ENCODE peak calls at places on chromosomes 4 and X, in ten cellular contexts. One of them, this sample, is unnamed.

GRCh38 chr4:158067646-158068045 is 105.2 kb downstream of the GASK1B start:
- DNase-seq in cardiac fibroblast: no peak
- DNase-seq in psoas muscle: no peak
- DNase-seq in breast epithelium: no peak
- DNase-seq in fibroblast of pulmonary artery: no peak
- DNase-seq in MM.1S: no peak
- DNase-seq in stomach: no peak
- DNase-seq in A549: no peak
- DNase-seq in tibial nerve: no peak
- DNase-seq in testis: no peak
- DNase-seq in this sample: no peak

GRCh38 chrX:52368368-52369055 is at the start of gene XAGE2:
- DNase-seq in cardiac fibroblast: no peak
- DNase-seq in psoas muscle: no peak
- DNase-seq in breast epithelium: no peak
- DNase-seq in fibroblast of pulmonary artery: no peak
- DNase-seq in MM.1S: no peak
- DNase-seq in stomach: no peak
- DNase-seq in A549: no peak
- DNase-seq in tibial nerve: no peak
- DNase-seq in testis: no peak
- DNase-seq in this sample: no peak

GRCh38 chrX:53714580-53715335 is 28.2 kb upstream of the HUWE1 start:
- DNase-seq in cardiac fibroblast: peak
- DNase-seq in psoas muscle: no peak
- DNase-seq in breast epithelium: peak
- DNase-seq in fibroblast of pulmonary artery: peak
- DNase-seq in MM.1S: no peak
- DNase-seq in stomach: peak
- DNase-seq in A549: no peak
- DNase-seq in tibial nerve: no peak
- DNase-seq in testis: no peak
- DNase-seq in this sample: peak

GRCh38 chr4:139557506-139558110 is 1.6 kb upstream of the SETD7 start:
- DNase-seq in cardiac fibroblast: no peak
- DNase-seq in psoas muscle: no peak
- DNase-seq in breast epithelium: no peak
- DNase-seq in fibroblast of pulmonary artery: no peak
- DNase-seq in MM.1S: no peak
- DNase-seq in stomach: peak
- DNase-seq in A549: no peak
- DNase-seq in tibial nerve: no peak
- DNase-seq in testis: no peak
- DNase-seq in this sample: no peak

GRCh38 chrX:133531012-133531411 is 115.7 kb upstream of the GPC4 start:
- DNase-seq in cardiac fibroblast: no peak
- DNase-seq in psoas muscle: no peak
- DNase-seq in breast epithelium: no peak
- DNase-seq in fibroblast of pulmonary artery: no peak
- DNase-seq in MM.1S: no peak
- DNase-seq in stomach: no peak
- DNase-seq in A549: no peak
- DNase-seq in tibial nerve: no peak
- DNase-seq in testis: no peak
- DNase-seq in this sample: no peak

GRCh38 chr4:6113641-6114040 is 86.7 kb downstream of the JAKMIP1 start:
- DNase-seq in cardiac fibroblast: no peak
- DNase-seq in psoas muscle: no peak
- DNase-seq in breast epithelium: no peak
- DNase-seq in fibroblast of pulmonary artery: no peak
- DNase-seq in MM.1S: no peak
- DNase-seq in stomach: peak
- DNase-seq in A549: no peak
- DNase-seq in tibial nerve: no peak
- DNase-seq in testis: no peak
- DNase-seq in this sample: no peak

GRCh38 chr4:5751918-5752802 is 41.2 kb downstream of the EVC start:
- DNase-seq in cardiac fibroblast: peak
- DNase-seq in psoas muscle: no peak
- DNase-seq in breast epithelium: no peak
- DNase-seq in fibroblast of pulmonary artery: peak
- DNase-seq in MM.1S: no peak
- DNase-seq in stomach: no peak
- DNase-seq in A549: no peak
- DNase-seq in tibial nerve: no peak
- DNase-seq in testis: no peak
- DNase-seq in this sample: peak

GRCh38 chr4:121936101-121936500 is 15.8 kb downstream of the TRPC3 start:
- DNase-seq in cardiac fibroblast: no peak
- DNase-seq in psoas muscle: no peak
- DNase-seq in breast epithelium: no peak
- DNase-seq in fibroblast of pulmonary artery: no peak
- DNase-seq in MM.1S: no peak
- DNase-seq in stomach: no peak
- DNase-seq in A549: no peak
- DNase-seq in tibial nerve: no peak
- DNase-seq in testis: no peak
- DNase-seq in this sample: no peak

GRCh38 chr4:83591730-83592129 is 55.8 kb downstream of the GPAT3 start:
- DNase-seq in cardiac fibroblast: no peak
- DNase-seq in psoas muscle: no peak
- DNase-seq in breast epithelium: no peak
- DNase-seq in fibroblast of pulmonary artery: no peak
- DNase-seq in MM.1S: no peak
- DNase-seq in stomach: no peak
- DNase-seq in A549: no peak
- DNase-seq in tibial nerve: no peak
- DNase-seq in testis: no peak
- DNase-seq in this sample: no peak

GRCh38 chr4:156790866-156791265 is 180.7 kb downstream of the PDGFC start:
- DNase-seq in cardiac fibroblast: peak
- DNase-seq in psoas muscle: no peak
- DNase-seq in breast epithelium: no peak
- DNase-seq in fibroblast of pulmonary artery: peak
- DNase-seq in MM.1S: no peak
- DNase-seq in stomach: no peak
- DNase-seq in A549: no peak
- DNase-seq in tibial nerve: no peak
- DNase-seq in testis: no peak
- DNase-seq in this sample: peak

GRCh38 chr4:164526916-164527315 is 227.0 kb upstream of the SMIM31 start:
- DNase-seq in cardiac fibroblast: no peak
- DNase-seq in psoas muscle: no peak
- DNase-seq in breast epithelium: no peak
- DNase-seq in fibroblast of pulmonary artery: no peak
- DNase-seq in MM.1S: no peak
- DNase-seq in stomach: no peak
- DNase-seq in A549: no peak
- DNase-seq in tibial nerve: no peak
- DNase-seq in testis: no peak
- DNase-seq in this sample: no peak

GRCh38 chr4:127870688-127871087 is 10.0 kb upstream of the PLK4 start:
- DNase-seq in cardiac fibroblast: peak
- DNase-seq in psoas muscle: no peak
- DNase-seq in breast epithelium: no peak
- DNase-seq in fibroblast of pulmonary artery: peak
- DNase-seq in MM.1S: no peak
- DNase-seq in stomach: no peak
- DNase-seq in A549: peak
- DNase-seq in tibial nerve: no peak
- DNase-seq in testis: no peak
- DNase-seq in this sample: peak

GRCh38 chrX:68490644-68491043 is 8.2 kb upstream of the YIPF6 start:
- DNase-seq in cardiac fibroblast: peak
- DNase-seq in psoas muscle: no peak
- DNase-seq in breast epithelium: no peak
- DNase-seq in fibroblast of pulmonary artery: peak
- DNase-seq in MM.1S: no peak
- DNase-seq in stomach: no peak
- DNase-seq in A549: peak
- DNase-seq in tibial nerve: no peak
- DNase-seq in testis: no peak
- DNase-seq in this sample: peak

GRCh38 chr4:184064877-184065276 is 152.8 kb downstream of the ENPP6 start:
- DNase-seq in cardiac fibroblast: no peak
- DNase-seq in psoas muscle: no peak
- DNase-seq in breast epithelium: no peak
- DNase-seq in fibroblast of pulmonary artery: no peak
- DNase-seq in MM.1S: no peak
- DNase-seq in stomach: peak
- DNase-seq in A549: no peak
- DNase-seq in tibial nerve: no peak
- DNase-seq in testis: no peak
- DNase-seq in this sample: no peak

GRCh38 chr4:127889903-127890302 is 9.2 kb downstream of the PLK4 start:
- DNase-seq in cardiac fibroblast: peak
- DNase-seq in psoas muscle: no peak
- DNase-seq in breast epithelium: no peak
- DNase-seq in fibroblast of pulmonary artery: peak
- DNase-seq in MM.1S: no peak
- DNase-seq in stomach: no peak
- DNase-seq in A549: no peak
- DNase-seq in tibial nerve: no peak
- DNase-seq in testis: no peak
- DNase-seq in this sample: peak

GRCh38 chrX:24325231-24325630 is 11.4 kb upstream of the SUPT20HL2 start:
- DNase-seq in cardiac fibroblast: no peak
- DNase-seq in psoas muscle: no peak
- DNase-seq in breast epithelium: no peak
- DNase-seq in fibroblast of pulmonary artery: no peak
- DNase-seq in MM.1S: no peak
- DNase-seq in stomach: no peak
- DNase-seq in A549: no peak
- DNase-seq in tibial nerve: no peak
- DNase-seq in testis: no peak
- DNase-seq in this sample: no peak

GRCh38 chrX:129953334-129953648 is 29.1 kb upstream of the BCORL1 start:
- DNase-seq in cardiac fibroblast: no peak
- DNase-seq in psoas muscle: peak
- DNase-seq in breast epithelium: no peak
- DNase-seq in fibroblast of pulmonary artery: no peak
- DNase-seq in MM.1S: no peak
- DNase-seq in stomach: no peak
- DNase-seq in A549: no peak
- DNase-seq in tibial nerve: no peak
- DNase-seq in testis: no peak
- DNase-seq in this sample: no peak

GRCh38 chr4:188934320-188934975 is 795.2 kb downstream of the TRIML1 start:
- DNase-seq in cardiac fibroblast: peak
- DNase-seq in psoas muscle: no peak
- DNase-seq in breast epithelium: no peak
- DNase-seq in fibroblast of pulmonary artery: peak
- DNase-seq in MM.1S: no peak
- DNase-seq in stomach: no peak
- DNase-seq in A549: peak
- DNase-seq in tibial nerve: no peak
- DNase-seq in testis: no peak
- DNase-seq in this sample: peak

DNA sequence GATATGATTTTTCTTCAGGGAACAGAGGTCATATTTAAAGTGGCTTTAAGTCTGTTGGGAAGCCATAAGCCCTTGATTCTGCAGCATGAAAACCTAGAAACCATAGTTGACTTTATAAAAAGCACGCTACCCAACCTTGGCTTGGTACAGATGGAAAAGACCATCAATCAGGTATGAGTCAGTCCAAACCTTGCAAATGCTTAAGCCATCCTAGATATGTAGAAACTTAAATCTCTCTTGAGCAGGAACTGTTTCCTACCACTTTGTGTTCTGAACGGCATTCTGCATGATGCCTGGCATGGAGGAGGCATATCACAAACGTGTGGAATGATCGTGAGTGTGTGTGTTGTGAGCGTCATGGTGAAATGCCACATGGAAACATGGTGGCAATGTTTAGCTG is 164.8 kb downstream of the PTTG2 start:
- DNase-seq in cardiac fibroblast: no peak
- DNase-seq in psoas muscle: no peak
- DNase-seq in breast epithelium: no peak
- DNase-seq in fibroblast of pulmonary artery: no peak
- DNase-seq in MM.1S: no peak
- DNase-seq in stomach: no peak
- DNase-seq in A549: no peak
- DNase-seq in tibial nerve: no peak
- DNase-seq in testis: no peak
- DNase-seq in this sample: no peak
- TF ChIP-seq CTCF in cardiac fibroblast: no peak
- TF ChIP-seq CTCF in psoas muscle: no peak
- TF ChIP-seq CTCF in breast epithelium: no peak
- TF ChIP-seq CTCF in fibroblast of pulmonary artery: no peak
- TF ChIP-seq CTCF in MM.1S: no peak
- TF ChIP-seq CTCF in stomach: no peak
- TF ChIP-seq CTCF in A549: no peak
- TF ChIP-seq CTCF in tibial nerve: no peak
- TF ChIP-seq CTCF in testis: no peak
- TF ChIP-seq CTCF in this sample: no peak

GRCh38 chr4:167238226-167238625 is 3.9 kb upstream of the SPOCK3 start:
- DNase-seq in cardiac fibroblast: no peak
- DNase-seq in psoas muscle: no peak
- DNase-seq in breast epithelium: no peak
- DNase-seq in fibroblast of pulmonary artery: no peak
- DNase-seq in MM.1S: no peak
- DNase-seq in stomach: no peak
- DNase-seq in A549: no peak
- DNase-seq in tibial nerve: no peak
- DNase-seq in testis: no peak
- DNase-seq in this sample: no peak
- H3K4me3 ChIP-seq in cardiac fibroblast: no peak
- H3K4me3 ChIP-seq in psoas muscle: no peak
- H3K4me3 ChIP-seq in breast epithelium: no peak
- H3K4me3 ChIP-seq in fibroblast of pulmonary artery: no peak
- H3K4me3 ChIP-seq in MM.1S: no peak
- H3K4me3 ChIP-seq in stomach: no peak
- H3K4me3 ChIP-seq in A549: no peak
- H3K4me3 ChIP-seq in tibial nerve: no peak
- H3K4me3 ChIP-seq in testis: no peak
- H3K4me3 ChIP-seq in this sample: no peak

DNA sequence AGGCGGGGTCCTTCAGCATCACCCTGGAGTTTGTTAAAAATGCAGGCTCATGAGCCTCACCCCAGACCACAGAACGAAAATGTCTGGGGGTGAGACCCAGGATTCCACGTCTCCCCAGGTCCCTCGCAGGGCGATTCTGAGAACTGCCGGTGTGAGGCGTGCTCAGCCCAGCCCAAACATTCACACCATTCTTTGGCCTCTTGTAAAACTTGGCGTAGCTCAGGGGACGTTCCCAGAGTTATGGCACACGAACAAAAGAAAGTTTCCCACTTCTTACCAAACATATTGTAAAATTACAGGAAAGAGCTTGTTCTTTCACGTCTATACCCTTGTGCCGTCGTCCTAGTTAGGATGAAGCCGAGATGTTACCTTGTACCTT is 12.9 kb downstream of the CD99 start:
- DNase-seq in cardiac fibroblast: peak
- DNase-seq in psoas muscle: peak
- DNase-seq in breast epithelium: no peak
- DNase-seq in fibroblast of pulmonary artery: peak
- DNase-seq in MM.1S: no peak
- DNase-seq in stomach: no peak
- DNase-seq in A549: no peak
- DNase-seq in tibial nerve: no peak
- DNase-seq in testis: peak
- DNase-seq in this sample: peak
- TF ChIP-seq CTCF in cardiac fibroblast: peak
- TF ChIP-seq CTCF in psoas muscle: peak
- TF ChIP-seq CTCF in breast epithelium: no peak
- TF ChIP-seq CTCF in fibroblast of pulmonary artery: peak
- TF ChIP-seq CTCF in MM.1S: no peak
- TF ChIP-seq CTCF in stomach: no peak
- TF ChIP-seq CTCF in A549: no peak
- TF ChIP-seq CTCF in tibial nerve: peak
- TF ChIP-seq CTCF in testis: no peak
- TF ChIP-seq CTCF in this sample: peak

GRCh38 chr4:149718500-149718899 is 97.1 kb downstream of the IQCM start:
- DNase-seq in cardiac fibroblast: no peak
- DNase-seq in psoas muscle: no peak
- DNase-seq in breast epithelium: no peak
- DNase-seq in fibroblast of pulmonary artery: no peak
- DNase-seq in MM.1S: no peak
- DNase-seq in stomach: no peak
- DNase-seq in A549: no peak
- DNase-seq in tibial nerve: no peak
- DNase-seq in testis: no peak
- DNase-seq in this sample: no peak
- H3K4me3 ChIP-seq in cardiac fibroblast: no peak
- H3K4me3 ChIP-seq in psoas muscle: no peak
- H3K4me3 ChIP-seq in breast epithelium: no peak
- H3K4me3 ChIP-seq in fibroblast of pulmonary artery: no peak
- H3K4me3 ChIP-seq in MM.1S: no peak
- H3K4me3 ChIP-seq in stomach: no peak
- H3K4me3 ChIP-seq in A549: no peak
- H3K4me3 ChIP-seq in tibial nerve: no peak
- H3K4me3 ChIP-seq in testis: no peak
- H3K4me3 ChIP-seq in this sample: no peak

This sample was measured in fibroblast of mammary gland.